ENCODE peak calls at places on chromosomes 16 and 17, in five cellular contexts. One of them, this sample, is unnamed.

GRCh38 chr17:27282054-27282501 is 11.8 kb upstream of the WSB1 start:
- DNase-seq in GM12865: peak
- DNase-seq in effector memory CD8-positive, alpha-beta T cell: no peak
- DNase-seq in RPMI7951: no peak
- DNase-seq in RWPE1: no peak
- DNase-seq in this sample: no peak

GRCh38 chr17:83125515-83126274 is 46.3 kb downstream of the METRNL start:
- DNase-seq in GM12865: no peak
- DNase-seq in effector memory CD8-positive, alpha-beta T cell: peak
- DNase-seq in RPMI7951: peak
- DNase-seq in RWPE1: peak
- DNase-seq in this sample: peak

GRCh38 chr17:57861737-57862409 is 12.0 kb upstream of the MRPS23 start:
- DNase-seq in GM12865: no peak
- DNase-seq in effector memory CD8-positive, alpha-beta T cell: no peak
- DNase-seq in RPMI7951: peak
- DNase-seq in RWPE1: no peak
- DNase-seq in this sample: no peak

GRCh38 chr16:85348921-85349334 is 236.7 kb upstream of the CIBAR2 start:
- DNase-seq in GM12865: no peak
- DNase-seq in effector memory CD8-positive, alpha-beta T cell: no peak
- DNase-seq in RPMI7951: no peak
- DNase-seq in RWPE1: no peak
- DNase-seq in this sample: no peak

GRCh38 chr17:66951605-66951953 is 12.9 kb upstream of the CACNG4 start:
- DNase-seq in GM12865: no peak
- DNase-seq in effector memory CD8-positive, alpha-beta T cell: no peak
- DNase-seq in RPMI7951: no peak
- DNase-seq in RWPE1: no peak
- DNase-seq in this sample: no peak

GRCh38 chr17:8066841-8067775 is 20.4 kb downstream of the ALOX12B start:
- DNase-seq in GM12865: no peak
- DNase-seq in effector memory CD8-positive, alpha-beta T cell: no peak
- DNase-seq in RPMI7951: no peak
- DNase-seq in RWPE1: no peak
- DNase-seq in this sample: no peak

GRCh38 chr17:57905875-57906455 is 49.2 kb downstream of the CUEDC1 start:
- DNase-seq in GM12865: peak
- DNase-seq in effector memory CD8-positive, alpha-beta T cell: no peak
- DNase-seq in RPMI7951: no peak
- DNase-seq in RWPE1: no peak
- DNase-seq in this sample: no peak

GRCh38 chr17:80817861-80818260 is 173.8 kb upstream of the CHMP6 start:
- DNase-seq in GM12865: no peak
- DNase-seq in effector memory CD8-positive, alpha-beta T cell: no peak
- DNase-seq in RPMI7951: peak
- DNase-seq in RWPE1: peak
- DNase-seq in this sample: no peak

GRCh38 chr17:45430006-45430737 is 2.5 kb downstream of the ARHGAP27 start:
- DNase-seq in GM12865: no peak
- DNase-seq in effector memory CD8-positive, alpha-beta T cell: no peak
- DNase-seq in RPMI7951: no peak
- DNase-seq in RWPE1: no peak
- DNase-seq in this sample: no peak

GRCh38 chr17:18121201-18121600 is 12.6 kb downstream of the MYO15A start:
- DNase-seq in GM12865: no peak
- DNase-seq in effector memory CD8-positive, alpha-beta T cell: no peak
- DNase-seq in RPMI7951: no peak
- DNase-seq in RWPE1: no peak
- DNase-seq in this sample: no peak

GRCh38 chr16:19694989-19695388 is 23.0 kb downstream of the KNOP1 start:
- DNase-seq in GM12865: no peak
- DNase-seq in effector memory CD8-positive, alpha-beta T cell: no peak
- DNase-seq in RPMI7951: no peak
- DNase-seq in RWPE1: no peak
- DNase-seq in this sample: no peak

GRCh38 chr16:60181542-60181941 is 1447.4 kb upstream of the GOT2 start:
- DNase-seq in GM12865: no peak
- DNase-seq in effector memory CD8-positive, alpha-beta T cell: no peak
- DNase-seq in RPMI7951: no peak
- DNase-seq in RWPE1: no peak
- DNase-seq in this sample: no peak

GRCh38 chr16:52068447-52069074 is 478.4 kb downstream of the TOX3 start:
- DNase-seq in GM12865: peak
- DNase-seq in effector memory CD8-positive, alpha-beta T cell: no peak
- DNase-seq in RPMI7951: peak
- DNase-seq in RWPE1: peak
- DNase-seq in this sample: no peak

GRCh38 chr16:88993006-88993787 is 16.2 kb upstream of the CBFA2T3 start:
- DNase-seq in GM12865: no peak
- DNase-seq in effector memory CD8-positive, alpha-beta T cell: no peak
- DNase-seq in RPMI7951: no peak
- DNase-seq in RWPE1: no peak
- DNase-seq in this sample: no peak

GRCh38 chr17:38743556-38744171 is 4.5 kb downstream of the PCGF2 start:
- DNase-seq in GM12865: no peak
- DNase-seq in effector memory CD8-positive, alpha-beta T cell: no peak
- DNase-seq in RPMI7951: no peak
- DNase-seq in RWPE1: no peak
- DNase-seq in this sample: no peak

GRCh38 chr16:88686439-88687253 is at the start of gene SNAI3:
- DNase-seq in GM12865: peak
- DNase-seq in effector memory CD8-positive, alpha-beta T cell: peak
- DNase-seq in RPMI7951: peak
- DNase-seq in RWPE1: peak
- DNase-seq in this sample: peak

GRCh38 chr17:45992175-45992574 is 6.9 kb upstream of the STH start:
- DNase-seq in GM12865: no peak
- DNase-seq in effector memory CD8-positive, alpha-beta T cell: no peak
- DNase-seq in RPMI7951: no peak
- DNase-seq in RWPE1: no peak
- DNase-seq in this sample: no peak